ENCODE peak calls at places on chromosomes 5 and 9, in five cellular contexts. H, N, O, T and A are unnamed samples.

GRCh38 chr9:1869843-1870242 is 145.3 kb upstream of the SMARCA2 start:
- DNase-seq in T (peak; percentile 64), H (peak; percentile 36), O (peak; percentile 18), N (peak; percentile 29), A (no peak)

GRCh38 chr5:115514220-115514619 is 30.4 kb downstream of the FEM1C start:
- DNase-seq in T (no peak), N (no peak), H (no peak), O (no peak), A (no peak)

GRCh38 chr5:80141147-80141671 is 106.1 kb downstream of the THBS4 start:
- DNase-seq in H (no peak), N (no peak), T (peak; percentile 71), O (no peak), A (peak; percentile 15)

GRCh38 chr5:55636177-55636576 is 75.9 kb downstream of the SLC38A9 start:
- DNase-seq in H (no peak), O (no peak), T (no peak), N (peak; percentile 21), A (no peak)

GRCh38 chr9:99180199-99180598 is 41.5 kb downstream of the ALG2 start:
- DNase-seq in N (no peak), T (no peak), H (no peak), O (no peak), A (no peak)

GRCh38 chr9:120740135-120740534 is 25.9 kb upstream of the MEGF9 start:
- DNase-seq in N (peak; percentile 27), H (no peak), T (no peak), O (no peak), A (no peak)

GRCh38 chr9:87541663-87542062 is 44.0 kb downstream of the DAPK1 start:
- DNase-seq in T (no peak), N (no peak), H (no peak), O (no peak), A (no peak)

GRCh38 chr5:98201006-98201620 is 572.4 kb upstream of the RGMB start:
- DNase-seq in H (no peak), O (no peak), T (no peak), N (no peak), A (peak; percentile 31)

GRCh38 chr9:18795947-18796705 is 236.9 kb downstream of the SAXO1 start:
- DNase-seq in H (no peak), T (no peak), O (no peak), N (no peak), A (peak; percentile 61)

GRCh38 chr9:93673844-93674334 is 97.5 kb downstream of the PHF2 start:
- DNase-seq in H (no peak), T (no peak), O (no peak), N (no peak), A (no peak)

GRCh38 chr5:55903121-55903701 is 52.1 kb downstream of the IL31RA start:
- DNase-seq in H (peak; percentile 27), O (no peak), T (no peak), N (peak; percentile 18), A (peak; percentile 13)

GRCh38 chr9:75990181-75990580 is 99.7 kb downstream of the PCSK5 start:
- DNase-seq in N (no peak), H (no peak), T (no peak), O (no peak), A (no peak)

GRCh38 chr9:91221332-91221731 is 140.4 kb downstream of the AUH start:
- DNase-seq in H (no peak), O (no peak), N (no peak), T (no peak), A (peak; percentile 92)

GRCh38 chr5:178793156-178793555 is 62.7 kb upstream of the ZNF354A start:
- DNase-seq in T (peak; percentile 77), N (peak; percentile 28), H (peak; percentile 18), O (peak; percentile 21), A (no peak)

GRCh38 chr9:134602547-134603362 is 38.8 kb upstream of the COL5A1 start:
- DNase-seq in O (peak; percentile 42), T (no peak), N (peak; percentile 92), H (no peak), A (peak; percentile 99)

GRCh38 chr5:152514827-152515397 is 109.8 kb upstream of the NMUR2 start:
- DNase-seq in O (peak; percentile 18), T (no peak), N (peak; percentile 31), H (peak; percentile 32), A (peak; percentile 11)

GRCh38 chr5:144395704-144396103 is 225.0 kb downstream of the KCTD16 start:
- DNase-seq in T (no peak), N (no peak), O (no peak), H (no peak), A (no peak)

GRCh38 chr5:38853753-38854470 is 8.1 kb downstream of the OSMR start:
- DNase-seq in H (no peak), N (peak; percentile 74), O (no peak), T (no peak), A (peak; percentile 94)

GRCh38 chr9:98096091-98096490 is 22.9 kb downstream of the TRIM14 start:
- DNase-seq in O (no peak), T (no peak), H (no peak), N (no peak), A (no peak)

GRCh38 chr5:138663561-138663960 is 88.4 kb upstream of the HSPA9 start:
- DNase-seq in N (no peak), T (no peak), O (no peak), H (no peak), A (no peak)

GRCh38 chr5:118551031-118551430 is 437.3 kb downstream of the DTWD2 start:
- DNase-seq in O (no peak), T (no peak), N (no peak), H (no peak), A (no peak)

GRCh38 chr5:115947260-115947659 is 15.0 kb upstream of the LVRN start:
- DNase-seq in T (no peak), H (no peak), O (no peak), N (no peak), A (peak; percentile 76)

GRCh38 chr5:66554211-66554610 is 42.0 kb upstream of the MAST4 start:
- DNase-seq in N (no peak), T (no peak), H (no peak), O (no peak), A (no peak)

GRCh38 chr5:124663101-124663506 is 83.3 kb downstream of the ZNF608 start:
- DNase-seq in N (no peak), O (peak; percentile 95), H (peak; percentile 69), T (no peak), A (no peak)

GRCh38 chr9:113164536-113165300 is 13.9 kb downstream of the SLC31A2 start:
- DNase-seq in H (peak; percentile 24), T (no peak), O (no peak), N (no peak), A (peak; percentile 58)

GRCh38 chr5:175920506-175920865 is 47.6 kb downstream of the THOC3 start:
- DNase-seq in N (no peak), T (no peak), H (no peak), O (no peak), A (no peak)

GRCh38 chr5:168978015-168978414 is 322.9 kb downstream of the SLIT3 start:
- DNase-seq in H (no peak), O (no peak), T (no peak), N (peak; percentile 65), A (peak; percentile 1)

GRCh38 chr9:83800236-83801033 is 17.1 kb downstream of the GKAP1 start:
- DNase-seq in N (peak; percentile 6), H (no peak), T (no peak), O (no peak), A (no peak)

GRCh38 chr5:132385321-132386105 is 16.0 kb downstream of the SLC22A5 start:
- DNase-seq in N (peak; percentile 71), O (peak; percentile 52), H (peak; percentile 39), T (peak; percentile 59), A (peak; percentile 62)

GRCh38 chr9:86185872-86186271 is 73.6 kb downstream of the C9orf153 start:
- DNase-seq in H (no peak), O (no peak), N (no peak), T (no peak), A (peak; percentile 2)

GRCh38 chr9:15725953-15726352 is 173.1 kb downstream of the CCDC171 start:
- DNase-seq in N (no peak), H (no peak), T (no peak), O (no peak), A (no peak)

GRCh38 chr5:132489871-132490483 is 596 bp downstream of the IRF1 start:
- DNase-seq in H (peak; percentile 68), N (peak; percentile 25), T (no peak), O (no peak), A (peak; percentile 43)

GRCh38 chr9:25322138-25322537 is 356.1 kb downstream of the TUSC1 start:
- DNase-seq in T (no peak), H (no peak), N (no peak), O (no peak), A (no peak)

GRCh38 chr5:39447059-39447458 is 22.3 kb upstream of the DAB2 start:
- DNase-seq in N (no peak), T (no peak), H (no peak), O (no peak), A (peak; percentile 31)

DNA sequence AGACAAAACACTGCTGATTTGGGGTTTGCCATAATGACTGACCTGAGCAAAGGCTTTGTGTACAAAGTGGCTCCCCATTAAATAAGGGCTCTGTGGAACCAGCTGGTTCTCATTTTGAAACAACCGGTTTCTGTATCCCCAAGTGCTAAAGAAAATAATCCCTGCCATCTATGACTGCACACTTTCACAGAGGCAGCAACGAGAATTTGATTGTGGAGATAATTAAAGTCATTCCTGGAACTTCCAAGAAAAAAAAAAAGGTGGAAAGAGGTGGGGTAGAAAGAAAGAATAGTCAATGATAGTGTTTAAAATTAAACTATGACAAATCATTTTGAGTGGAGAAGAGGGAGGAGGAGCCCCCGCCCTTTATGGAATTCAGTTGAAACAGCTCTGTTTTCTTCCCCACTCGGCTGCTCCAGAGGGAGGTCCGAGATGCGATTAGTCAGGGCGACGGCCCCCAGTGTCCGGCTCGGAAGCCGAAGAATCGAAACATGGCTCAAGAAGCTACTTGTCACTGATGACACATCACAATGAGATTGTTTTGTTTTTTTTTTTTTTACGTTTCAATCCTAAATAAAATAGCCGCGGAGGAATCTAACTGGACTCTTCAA is 38.4 kb downstream of the EBF1 start:
- DNase-seq in N (no peak), T (no peak), O (no peak), H (peak; percentile 12), A (peak; percentile 78)
- TF ChIP-seq MAFK in N (no peak), T (no peak), O (no peak), H (no peak), A (no peak)

GRCh38 chr9:114321759-114322158 is 1.1 kb upstream of the ORM1 start:
- DNase-seq in T (no peak), O (no peak), N (no peak), H (no peak), A (peak; percentile 78)
- TF ChIP-seq MAFK in T (no peak), O (no peak), N (no peak), H (no peak), A (no peak)

DNA sequence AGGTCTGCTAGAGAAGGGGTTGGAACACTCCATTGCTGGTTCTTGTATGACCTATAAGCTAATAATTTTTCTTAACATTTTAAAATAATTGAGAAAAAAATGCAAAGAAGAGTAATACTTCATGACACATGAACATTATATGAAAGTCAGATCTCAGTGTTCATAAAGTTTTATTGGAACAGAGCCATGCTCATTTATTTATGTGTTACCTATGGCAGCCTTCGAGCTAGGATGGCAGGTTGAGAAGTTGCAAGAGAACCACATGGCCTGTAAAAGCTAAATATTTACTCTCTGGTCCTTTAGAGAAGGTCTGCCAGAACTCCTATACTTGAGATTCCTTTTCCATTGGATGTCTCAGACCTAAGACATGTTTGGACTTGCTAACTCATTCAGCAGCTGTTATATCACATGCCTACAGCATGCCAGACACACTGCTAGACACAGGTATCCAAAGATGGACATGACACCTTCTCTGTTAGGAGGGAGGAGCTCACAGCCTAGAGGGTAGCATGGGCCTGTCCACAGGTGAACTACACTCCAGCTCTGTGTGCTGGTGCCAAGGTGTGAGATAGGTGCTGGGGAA is 304.3 kb downstream of the ARHGAP26 start:
- DNase-seq in O (no peak), N (no peak), H (no peak), T (no peak), A (peak; percentile 73)
- TF ChIP-seq MAFK in O (no peak), N (no peak), H (no peak), T (no peak), A (no peak)

GRCh38 chr5:51279983-51280382 is 103.3 kb upstream of the ISL1 start:
- DNase-seq in O (no peak), H (no peak), T (no peak), N (no peak), A (no peak)
- TF ChIP-seq MAFK in O (no peak), H (no peak), T (no peak), N (no peak), A (no peak)